ENCODE peak calls at places on chromosome 16, in four cellular contexts. B is K562, G is GM12878, E is HepG2. K is an unnamed sample.

GRCh38 chr16:84369938-84370627 is 1.7 kb downstream of the ATP2C2 start:
- DNase-seq in B (no peak), G (no peak), E (no peak), K (peak; percentile 28)

GRCh38 chr16:88821168-88821850 is 9.6 kb upstream of the APRT start:
- DNase-seq in B (no peak), G (no peak), E (no peak), K (no peak)

GRCh38 chr16:15707332-15707731 is 57.3 kb downstream of the NDE1 start:
- DNase-seq in B (no peak), G (no peak), E (no peak), K (no peak)

GRCh38 chr16:21950782-21951521 is 2.2 kb upstream of the UQCRC2 start:
- DNase-seq in B (peak; percentile 37), G (no peak), E (peak; percentile 54), K (peak; percentile 17)

GRCh38 chr16:51708861-51709260 is 557.8 kb upstream of the SALL1 start:
- DNase-seq in B (no peak), G (no peak), E (no peak), K (no peak)

GRCh38 chr16:14489460-14489859 is 140.6 kb downstream of the PARN start:
- DNase-seq in B (peak; percentile 55), G (no peak), E (peak; percentile 57), K (peak; percentile 79)

GRCh38 chr16:81752225-81752875 is 26.7 kb upstream of the PLCG2 start:
- DNase-seq in B (peak; percentile 84), G (peak; percentile 72), E (no peak), K (peak; percentile 20)

GRCh38 chr16:74480150-74481029 is 59.1 kb upstream of the CLEC18B start:
- DNase-seq in B (peak; percentile 31), G (no peak), E (no peak), K (no peak)

GRCh38 chr16:13337482-13337881 is 436.1 kb downstream of the SHISA9 start:
- DNase-seq in B (no peak), G (no peak), E (no peak), K (no peak)

GRCh38 chr16:89410794-89411309 is 79.5 kb downstream of the ANKRD11 start:
- DNase-seq in B (no peak), G (no peak), E (peak; percentile 34), K (no peak)

GRCh38 chr16:13063457-13063856 is 162.1 kb downstream of the SHISA9 start:
- DNase-seq in B (no peak), G (no peak), E (no peak), K (no peak)

DNA sequence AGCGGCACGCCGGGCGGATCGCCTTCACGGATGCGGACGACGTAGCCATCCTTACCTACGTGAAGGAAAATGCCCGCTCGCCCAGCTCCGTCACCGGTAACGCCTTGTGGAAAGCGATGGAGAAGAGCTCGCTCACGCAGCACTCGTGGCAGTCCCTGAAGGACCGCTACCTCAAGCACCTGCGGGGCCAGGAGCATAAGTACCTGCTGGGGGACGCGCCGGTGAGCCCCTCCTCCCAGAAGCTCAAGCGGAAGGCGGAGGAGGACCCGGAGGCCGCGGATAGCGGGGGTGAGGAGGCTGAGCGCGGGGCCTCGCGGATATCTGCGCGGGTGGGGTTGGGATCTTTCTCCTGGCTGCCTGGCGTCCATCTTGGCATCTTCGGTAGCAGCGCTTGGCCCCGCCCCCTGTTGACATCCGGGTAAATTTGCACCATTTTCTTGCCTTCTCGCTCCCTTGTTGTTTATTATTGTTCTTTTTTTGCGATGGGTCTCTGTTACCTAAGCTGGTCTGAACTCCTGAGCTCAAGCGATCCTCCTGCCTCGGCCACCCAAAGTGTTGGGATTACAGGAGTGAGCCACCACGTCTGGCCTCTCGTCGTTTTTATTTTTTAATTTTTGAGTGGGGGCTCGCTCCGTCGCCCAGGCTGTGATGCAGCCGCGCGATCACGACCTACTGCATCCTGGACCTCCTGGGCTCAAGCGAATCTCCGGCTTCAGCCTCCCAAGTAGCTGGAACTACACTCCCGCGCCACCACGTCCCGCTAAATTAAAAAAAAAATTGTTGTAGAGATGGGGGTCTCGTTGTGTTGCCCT is 898 bp downstream of the TERF2IP start:
- DNase-seq in B (peak; percentile 76), G (no peak), E (peak; percentile 63), K (peak; percentile 91)
- TF ChIP-seq JUNB in B (no peak), G (no peak), E (no peak), K (no peak)

DNA sequence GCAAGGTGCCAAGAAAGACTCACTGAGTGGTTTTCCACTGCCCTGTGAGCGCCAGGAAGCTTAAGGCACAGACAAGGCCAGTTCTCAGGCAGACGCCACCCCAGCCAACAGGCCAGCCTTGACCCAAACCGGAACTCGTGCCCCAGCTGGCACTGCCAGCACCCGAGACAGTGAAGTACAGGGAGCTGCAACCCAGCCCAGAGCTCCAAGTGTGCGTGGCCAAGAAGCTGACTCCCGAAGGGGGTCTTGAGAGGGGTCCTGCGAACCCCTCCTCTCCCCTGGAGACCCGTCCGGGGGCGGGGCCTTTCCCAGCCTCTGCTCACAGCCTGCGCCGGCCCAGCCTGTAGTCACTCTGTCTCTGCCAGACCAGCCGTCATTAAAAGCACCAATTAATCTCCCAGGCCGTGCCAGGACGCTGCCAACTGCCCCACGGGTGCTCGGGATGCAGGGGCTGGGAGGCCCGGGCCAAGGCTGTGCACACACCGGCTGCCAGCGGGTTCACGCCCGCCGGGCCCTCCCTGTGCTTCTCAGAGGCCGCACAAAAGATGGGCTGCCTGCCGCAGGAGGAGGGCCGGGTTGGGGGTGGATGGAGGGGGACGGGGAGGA is 4.4 kb upstream of the SOX8 start:
- DNase-seq in B (no peak), G (no peak), E (no peak), K (no peak)
- TF ChIP-seq EZH2 in B (no peak), G (no peak), E (no peak), K (no peak)

DNA sequence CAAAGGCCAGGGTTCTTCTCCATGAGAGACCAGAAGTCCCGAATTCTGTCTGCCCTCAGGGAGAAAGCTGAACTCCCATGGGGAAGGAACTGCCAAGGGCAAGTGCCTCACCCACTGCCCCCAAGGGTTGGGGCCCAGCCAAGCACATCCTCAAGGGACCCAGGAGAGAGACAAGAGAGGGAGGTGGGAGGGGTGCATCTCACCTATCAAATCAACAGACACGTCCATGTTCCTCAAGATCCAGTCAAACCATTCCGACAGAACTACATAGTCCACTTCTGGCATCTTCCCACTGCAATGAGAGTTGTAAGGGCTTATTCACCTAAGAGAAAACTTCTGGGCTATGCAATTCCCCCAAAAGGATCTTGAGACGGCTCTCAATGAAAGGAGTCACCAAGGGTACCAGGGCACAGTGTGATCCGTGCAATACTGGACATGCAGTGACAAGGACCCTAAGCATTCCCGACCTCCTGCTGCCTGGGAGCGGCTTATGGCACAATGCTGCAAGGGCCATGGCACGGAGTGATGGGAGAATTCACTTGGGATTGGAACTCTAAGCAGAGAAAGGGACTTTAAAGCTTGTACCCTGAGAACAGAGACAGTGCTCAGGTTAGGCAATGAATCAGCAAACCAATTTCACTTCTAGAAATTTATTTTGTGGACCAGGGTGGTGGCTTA is 32.2 kb downstream of the TK2 start:
- DNase-seq in B (no peak), G (no peak), E (no peak), K (no peak)
- H3K4me3 ChIP-seq in B (peak overlapping the region; percentile 30), G (peak overlapping the region; percentile 11), E (peak overlapping the region; percentile 35), K (no peak overlapping the region)

GRCh38 chr16:46612121-46612520 is 9.1 kb downstream of the SHCBP1 start:
- DNase-seq in B (no peak), G (no peak), E (no peak), K (no peak)

DNA sequence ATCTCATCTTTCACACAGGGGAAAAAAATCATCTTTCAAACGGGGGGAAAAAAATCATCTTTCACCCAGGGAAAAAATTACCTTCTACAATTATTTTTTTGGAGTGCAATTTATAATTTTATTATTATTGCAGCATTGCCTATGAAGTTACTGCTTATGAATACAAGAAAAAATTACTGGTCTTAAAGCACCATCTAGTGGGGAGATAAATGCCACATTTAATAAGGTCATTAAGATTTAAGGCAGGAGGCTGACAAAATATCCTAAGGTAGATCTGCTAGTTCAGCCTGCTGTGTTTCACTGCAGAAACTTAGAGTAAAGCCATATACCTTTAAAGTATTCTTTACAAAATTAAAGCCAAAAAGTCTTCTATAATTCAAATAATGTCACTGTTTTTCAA is 13.7 kb downstream of the SHCBP1 start:
- DNase-seq in B (peak; percentile 17), G (no peak), E (peak; percentile 55), K (peak; percentile 26)
- TF ChIP-seq JUNB in B (no peak), G (no peak), E (no peak), K (no peak)

GRCh38 chr16:56633535-56633934 is 1.1 kb downstream of the MT1M start:
- DNase-seq in B (no peak), G (no peak), E (no peak), K (no peak)

GRCh38 chr16:56637814-56638750 is at the start of gene MT1A:
- DNase-seq in B (peak; percentile 54), G (no peak), E (peak; percentile 29), K (peak; percentile 79)

GRCh38 chr16:56636616-56637413 is 1.7 kb upstream of the MT1A start:
- DNase-seq in B (no peak), G (no peak), E (no peak), K (no peak)

GRCh38 chr16:56634715-56635440 is 2.4 kb downstream of the MT1M start:
- DNase-seq in B (no peak), G (no peak), E (no peak), K (peak; percentile 46)

DNA sequence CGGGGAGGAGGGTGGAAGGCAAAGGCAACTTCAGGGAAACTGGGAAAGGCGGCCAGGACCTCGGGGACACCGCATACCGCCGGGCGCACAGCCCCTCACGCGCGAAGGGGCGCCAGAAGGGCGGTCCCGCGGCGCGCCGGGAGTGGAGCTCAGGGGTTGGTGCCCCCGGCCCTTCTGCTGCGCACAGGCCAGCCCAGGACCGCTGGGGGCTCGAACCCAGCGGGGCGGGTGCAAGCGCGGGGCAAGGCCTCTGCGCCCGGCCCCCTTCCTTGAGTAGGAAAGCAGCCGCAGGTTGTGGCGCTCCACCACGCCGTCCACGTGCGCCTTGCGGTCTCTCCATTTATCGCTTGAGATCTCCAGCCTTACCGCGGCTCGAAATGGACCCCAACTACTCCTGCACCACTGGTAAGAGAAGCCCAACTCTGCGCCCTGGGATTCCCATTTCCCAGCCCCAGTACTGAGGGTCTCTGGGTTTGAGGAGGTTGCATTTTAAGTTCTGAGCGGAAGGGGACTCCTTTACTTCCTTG is 3.0 kb upstream of the MT1A start:
- DNase-seq in B (no peak), G (no peak), E (no peak), K (peak; percentile 55)
- TF ChIP-seq EZH2 in B (no peak), G (no peak), E (no peak), K (peak; percentile 46)

GRCh38 chr16:69904495-69905170 is 46.5 kb upstream of the CLEC18A start:
- DNase-seq in B (peak; percentile 37), G (no peak), E (no peak), K (peak; percentile 81)
- H3K4me3 ChIP-seq in B (no peak overlapping the region), G (no peak overlapping the region), E (no peak overlapping the region), K (no peak overlapping the region)

DNA sequence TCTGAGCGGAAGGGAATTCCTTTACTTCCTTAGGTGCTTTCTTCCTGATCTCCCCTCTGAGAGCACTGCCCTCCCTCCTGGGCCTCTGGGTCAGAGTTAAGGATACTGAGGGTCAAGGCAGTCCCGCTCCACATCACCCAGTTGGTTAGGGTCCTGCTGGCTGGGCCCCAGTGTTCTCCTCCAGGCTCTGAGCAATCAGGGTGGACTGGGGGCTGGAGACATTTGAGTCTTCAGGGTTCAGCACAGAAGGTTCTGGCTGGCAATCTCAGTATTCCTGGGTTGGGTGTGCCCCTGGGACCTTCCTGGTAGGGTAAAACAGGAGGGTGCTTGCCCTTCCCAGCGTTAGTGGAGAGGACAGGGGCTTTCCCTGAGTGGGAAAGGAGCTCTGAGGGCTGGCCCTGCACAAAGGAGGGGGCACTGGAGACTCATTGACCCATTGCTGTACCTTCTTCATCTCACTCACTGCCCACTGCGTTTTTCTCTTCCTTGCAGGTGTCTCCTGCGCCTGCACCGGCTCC is 448 bp downstream of the MT1M start:
- DNase-seq in B (no peak), G (no peak), E (no peak), K (no peak)
- TF ChIP-seq JUNB in B (no peak), G (no peak), E (no peak), K (no peak)

K was measured in GM23338.